ENCODE peak calls at places on chromosome 9, in seven cellular contexts. I, Z, X, O, Q, G and V are unnamed samples.

GRCh38 chr9:5095795-5096194 is 89.6 kb downstream of the INSL6 start:
- DNase-seq in I (no peak), Z (no peak), X (no peak), O (no peak), Q (no peak), G (no peak), V (no peak)

GRCh38 chr9:94286056-94286455 is 27.0 kb downstream of the ZNF169 start:
- DNase-seq in I (no peak), Z (no peak), X (no peak), O (no peak), Q (no peak), G (no peak), V (no peak)

GRCh38 chr9:27365977-27366376 is 69.0 kb upstream of the EQTN start:
- DNase-seq in I (no peak), Z (peak), X (no peak), O (no peak), Q (no peak), G (no peak), V (no peak)

GRCh38 chr9:68530618-68531017 is 10.1 kb downstream of the TMEM252 start:
- DNase-seq in I (no peak), Z (no peak), X (no peak), O (no peak), Q (no peak), G (no peak), V (peak)

GRCh38 chr9:11199335-11199734 is 586.5 kb upstream of the PTPRD start:
- DNase-seq in I (no peak), Z (no peak), X (no peak), O (no peak), Q (peak), G (no peak), V (no peak)

GRCh38 chr9:94967481-94967880 is 241.0 kb downstream of the AOPEP start:
- DNase-seq in I (no peak), Z (no peak), X (no peak), O (no peak), Q (no peak), G (no peak), V (no peak)

GRCh38 chr9:87545858-87546257 is 48.2 kb downstream of the DAPK1 start:
- DNase-seq in I (no peak), Z (peak), X (no peak), O (no peak), Q (no peak), G (no peak), V (peak)

GRCh38 chr9:81113408-81114124 is 575.8 kb downstream of the TLE1 start:
- DNase-seq in I (peak), Z (peak), X (no peak), O (no peak), Q (no peak), G (no peak), V (no peak)

GRCh38 chr9:15246688-15247087 is 60.3 kb downstream of the TTC39B start:
- DNase-seq in I (no peak), Z (peak), X (no peak), O (no peak), Q (no peak), G (no peak), V (peak)

GRCh38 chr9:7968642-7969041 is 169.1 kb upstream of the DMAC1 start:
- DNase-seq in I (no peak), Z (no peak), X (no peak), O (no peak), Q (no peak), G (no peak), V (no peak)

GRCh38 chr9:69385474-69386091 is 60.6 kb downstream of the ENTREP1 start:
- DNase-seq in I (no peak), Z (no peak), X (no peak), O (no peak), Q (no peak), G (no peak), V (no peak)

GRCh38 chr9:123642291-123643278 is 286.6 kb downstream of the CRB2 start:
- DNase-seq in I (no peak), Z (peak), X (no peak), O (no peak), Q (peak), G (no peak), V (peak)

GRCh38 chr9:98215821-98216220 is 23.4 kb upstream of the CORO2A start:
- DNase-seq in I (no peak), Z (no peak), X (no peak), O (no peak), Q (no peak), G (no peak), V (no peak)

GRCh38 chr9:104075801-104076753 is 18.0 kb upstream of the SMC2 start:
- DNase-seq in I (no peak), Z (peak), X (no peak), O (no peak), Q (no peak), G (no peak), V (peak)

GRCh38 chr9:110148384-110148783 is 59.6 kb downstream of the C9orf152 start:
- DNase-seq in I (no peak), Z (peak), X (no peak), O (no peak), Q (no peak), G (no peak), V (peak)

GRCh38 chr9:35605336-35606137 is 475 bp downstream of the TESK1 start:
- DNase-seq in I (no peak), Z (no peak), X (no peak), O (no peak), Q (peak), G (no peak), V (no peak)

GRCh38 chr9:128370367-128370751 is 815 bp upstream of the URM1 start:
- DNase-seq in I (peak), Z (no peak), X (no peak), O (no peak), Q (no peak), G (no peak), V (no peak)

GRCh38 chr9:113572076-113572861 is 108.7 kb downstream of the RGS3 start:
- DNase-seq in I (no peak), Z (no peak), X (peak), O (no peak), Q (no peak), G (no peak), V (no peak)

GRCh38 chr9:4009006-4009511 is 290.8 kb downstream of the GLIS3 start:
- DNase-seq in I (no peak), Z (peak), X (no peak), O (no peak), Q (peak), G (no peak), V (peak)

GRCh38 chr9:84140535-84141101 is 160.0 kb downstream of the RMI1 start:
- DNase-seq in I (no peak), Z (peak), X (no peak), O (no peak), Q (no peak), G (no peak), V (peak)

GRCh38 chr9:4299006-4299795 is 667 bp downstream of the GLIS3 start:
- DNase-seq in I (no peak), Z (peak), X (no peak), O (no peak), Q (no peak), G (no peak), V (peak)

GRCh38 chr9:108322326-108323098 is 533.3 kb downstream of the ACTL7B start:
- DNase-seq in I (no peak), Z (no peak), X (no peak), O (no peak), Q (no peak), G (no peak), V (no peak)

GRCh38 chr9:68653141-68653595 is 51.9 kb upstream of the PIP5K1B start:
- DNase-seq in I (no peak), Z (no peak), X (no peak), O (no peak), Q (no peak), G (no peak), V (no peak)

GRCh38 chr9:6870650-6871477 is 113.1 kb downstream of the KDM4C start:
- DNase-seq in I (no peak), Z (no peak), X (no peak), O (no peak), Q (no peak), G (no peak), V (no peak)

GRCh38 chr9:122777935-122778671 is 10.6 kb upstream of the OR5C1 start:
- DNase-seq in I (no peak), Z (peak), X (no peak), O (no peak), Q (no peak), G (no peak), V (peak)

GRCh38 chr9:6590329-6590728 is 55.2 kb downstream of the GLDC start:
- DNase-seq in I (no peak), Z (no peak), X (no peak), O (no peak), Q (no peak), G (no peak), V (no peak)

GRCh38 chr9:130715270-130716077 is 21.9 kb downstream of the EXOSC2 start:
- DNase-seq in I (no peak), Z (peak), X (no peak), O (no peak), Q (no peak), G (no peak), V (peak)

GRCh38 chr9:129811967-129812363 is 9.0 kb downstream of the TOR1B start:
- DNase-seq in I (no peak), Z (no peak), X (no peak), O (no peak), Q (no peak), G (no peak), V (no peak)

GRCh38 chr9:97468658-97469448 is 32.6 kb upstream of the TMOD1 start:
- DNase-seq in I (peak), Z (peak), X (peak), O (peak), Q (peak), G (peak), V (peak)

GRCh38 chr9:84570482-84571154 is 98.9 kb upstream of the NTRK2 start:
- DNase-seq in I (no peak), Z (no peak), X (no peak), O (no peak), Q (no peak), G (no peak), V (no peak)

GRCh38 chr9:18768951-18769622 is 263.9 kb downstream of the SAXO1 start:
- DNase-seq in I (no peak), Z (no peak), X (no peak), O (no peak), Q (no peak), G (no peak), V (no peak)